ENCODE peak calls at places on chromosomes 3 and 15, in nine cellular contexts. D is fibroblast of lung, M is H9, B is colonic mucosa, R is spleen, E is sigmoid colon, V is lung, P is stomach, C is body of pancreas. W is an unnamed sample.

GRCh38 chr3:142935963-142936362 is 27.5 kb downstream of the PAQR9 start:
- DNase-seq in M (no peak), E (no peak), R (no peak), B (no peak), C (no peak), P (no peak), D (no peak), V (no peak), W (peak; percentile 35)

GRCh38 chr15:73688455-73688854 is 4.3 kb downstream of the CD276 start:
- DNase-seq in V (no peak), R (peak; percentile 28), C (no peak), M (peak; percentile 16), E (peak; percentile 52), B (no peak), P (no peak), D (peak; percentile 47), W (no peak)

GRCh38 chr15:31308185-31308639 is 18.4 kb upstream of the KLF13 start:
- DNase-seq in C (no peak), E (no peak), M (no peak), P (no peak), B (no peak), D (no peak), V (peak; percentile 25), R (no peak), W (peak; percentile 51)

GRCh38 chr3:193897288-193897687 is 238.7 kb upstream of the HES1 start:
- DNase-seq in D (no peak), M (no peak), C (no peak), V (no peak), B (no peak), E (no peak), R (no peak), P (no peak), W (no peak)

GRCh38 chr15:85709250-85709649 is 85.5 kb downstream of the KLHL25 start:
- DNase-seq in D (no peak), B (peak; percentile 30), P (no peak), M (no peak), R (no peak), E (no peak), C (no peak), V (no peak), W (no peak)

GRCh38 chr3:42946050-42946449 is 33.1 kb upstream of the GASK1A start:
- DNase-seq in P (no peak), D (no peak), R (no peak), M (no peak), V (no peak), C (no peak), E (no peak), B (no peak), W (no peak)

GRCh38 chr3:135966349-135966695 is 794 bp downstream of the PPP2R3A start:
- DNase-seq in M (no peak), B (no peak), E (no peak), D (no peak), V (no peak), R (peak; percentile 79), P (no peak), C (no peak), W (no peak)

GRCh38 chr15:71651750-71652186 is 158.6 kb upstream of the NR2E3 start:
- DNase-seq in M (peak; percentile 69), B (peak; percentile 37), D (peak; percentile 68), C (no peak), E (no peak), V (peak; percentile 41), R (no peak), P (peak; percentile 50), W (no peak)

GRCh38 chr15:96340611-96341464 is 10.3 kb downstream of the NR2F2 start:
- DNase-seq in E (peak; percentile 76), V (peak; percentile 35), C (no peak), R (no peak), D (peak; percentile 70), P (no peak), M (peak; percentile 82), B (peak; percentile 41), W (peak; percentile 61)

GRCh38 chr3:183185696-183186095 is 23.2 kb upstream of the LAMP3 start:
- DNase-seq in V (no peak), C (peak; percentile 42), R (no peak), M (no peak), P (no peak), B (no peak), E (no peak), D (peak; percentile 79), W (no peak)

GRCh38 chr3:64104691-64105101 is 81.4 kb upstream of the PSMD6 start:
- DNase-seq in D (peak; percentile 77), B (no peak), C (no peak), V (no peak), R (no peak), M (no peak), P (no peak), E (no peak), W (no peak)

GRCh38 chr3:33159234-33159633 is 45.4 kb downstream of the CRTAP start:
- DNase-seq in B (no peak), C (no peak), D (no peak), P (no peak), R (no peak), M (no peak), E (no peak), V (no peak), W (no peak)

GRCh38 chr3:133730993-133731392 is 15.2 kb upstream of the TF start:
- DNase-seq in D (no peak), R (no peak), M (no peak), V (no peak), P (no peak), C (peak; percentile 41), B (no peak), E (no peak), W (no peak)

GRCh38 chr3:149783576-149783975 is 8.8 kb downstream of the ANKUB1 start:
- DNase-seq in B (no peak), C (no peak), M (no peak), V (no peak), E (no peak), R (no peak), P (no peak), D (peak; percentile 91), W (no peak)

GRCh38 chr15:34039506-34040123 is 611 bp upstream of the AVEN start:
- DNase-seq in R (no peak), E (no peak), M (no peak), B (no peak), D (peak; percentile 49), V (no peak), C (no peak), P (no peak), W (peak; percentile 10)

GRCh38 chr3:180680097-180680430 is 775 bp upstream of the CCDC39 start:
- DNase-seq in V (peak; percentile 31), D (no peak), P (no peak), E (no peak), B (peak; percentile 20), R (no peak), C (peak; percentile 44), M (peak; percentile 64), W (no peak)

GRCh38 chr3:110900583-110900982 is 171.0 kb upstream of the NECTIN3 start:
- DNase-seq in V (no peak), B (no peak), E (no peak), M (no peak), P (no peak), C (no peak), R (no peak), D (peak; percentile 36), W (no peak)

GRCh38 chr3:102089904-102090492 is 240.7 kb downstream of the NFKBIZ start:
- DNase-seq in V (no peak), C (no peak), B (peak; percentile 50), M (no peak), P (no peak), D (peak; percentile 83), E (no peak), R (no peak), W (peak; percentile 51)

GRCh38 chr3:173529062-173529711 is 131.6 kb downstream of the NLGN1 start:
- DNase-seq in V (no peak), M (peak; percentile 69), D (peak; percentile 13), E (no peak), R (no peak), B (no peak), P (no peak), C (peak; percentile 26), W (peak; percentile 4)

GRCh38 chr3:176513604-176514003 is 683.7 kb downstream of the TBL1XR1 start:
- DNase-seq in C (no peak), E (no peak), M (no peak), D (no peak), R (no peak), V (no peak), B (no peak), P (no peak), W (peak; percentile 4)

GRCh38 chr3:176510097-176510496 is 687.2 kb downstream of the TBL1XR1 start:
- DNase-seq in E (no peak), R (no peak), B (no peak), M (no peak), C (no peak), V (no peak), P (no peak), D (no peak), W (no peak)

GRCh38 chr3:176512037-176512436 is 685.2 kb downstream of the TBL1XR1 start:
- DNase-seq in V (no peak), P (no peak), C (no peak), D (no peak), B (no peak), E (no peak), M (no peak), R (no peak), W (no peak)

GRCh38 chr3:176514297-176514696 is 683.0 kb downstream of the TBL1XR1 start:
- DNase-seq in M (peak; percentile 80), V (no peak), R (no peak), D (peak; percentile 34), B (no peak), C (no peak), E (no peak), P (no peak), W (peak; percentile 25)
- H3K9me3 ChIP-seq in M (peaks cover 23% of the 10 kb centered on the region), V (peaks cover 28% of the 10 kb centered on the region), R (peaks cover 66% of the 10 kb centered on the region), D (no peaks in the 10 kb centered on the region), B (no peaks in the 10 kb centered on the region), C (no peaks in the 10 kb centered on the region), E (peaks cover 2% of the 10 kb centered on the region), P (peaks cover 43% of the 10 kb centered on the region), W (peaks cover 58% of the 10 kb centered on the region)

GRCh38 chr3:61352300-61352699 is 101.0 kb upstream of the FHIT start:
- DNase-seq in E (no peak), V (no peak), B (no peak), D (no peak), M (no peak), R (no peak), C (no peak), P (no peak), W (no peak)
- H3K4me1 ChIP-seq in E (peaks cover 3% of the 10 kb centered on the region), V (no peaks in the 10 kb centered on the region), B (no peaks in the 10 kb centered on the region), D (no peaks in the 10 kb centered on the region), M (no peaks in the 10 kb centered on the region), R (no peaks in the 10 kb centered on the region), C (no peaks in the 10 kb centered on the region), P (peaks cover 5% of the 10 kb centered on the region), W (no peaks in the 10 kb centered on the region)

GRCh38 chr15:21267686-21268395 is 172.5 kb downstream of the POTEB3 start:
- DNase-seq in P (no peak), E (no peak), V (no peak), B (no peak), M (no peak), R (no peak), C (no peak), D (no peak), W (no peak)
- H3K9me3 ChIP-seq in P (no peaks in the 10 kb centered on the region), E (no peaks in the 10 kb centered on the region), V (no peaks in the 10 kb centered on the region), B (no peaks in the 10 kb centered on the region), M (peaks cover 91% of the 10 kb centered on the region), R (no peaks in the 10 kb centered on the region), C (no peaks in the 10 kb centered on the region), D (no peaks in the 10 kb centered on the region), W (peaks cover 4% of the 10 kb centered on the region)

DNA sequence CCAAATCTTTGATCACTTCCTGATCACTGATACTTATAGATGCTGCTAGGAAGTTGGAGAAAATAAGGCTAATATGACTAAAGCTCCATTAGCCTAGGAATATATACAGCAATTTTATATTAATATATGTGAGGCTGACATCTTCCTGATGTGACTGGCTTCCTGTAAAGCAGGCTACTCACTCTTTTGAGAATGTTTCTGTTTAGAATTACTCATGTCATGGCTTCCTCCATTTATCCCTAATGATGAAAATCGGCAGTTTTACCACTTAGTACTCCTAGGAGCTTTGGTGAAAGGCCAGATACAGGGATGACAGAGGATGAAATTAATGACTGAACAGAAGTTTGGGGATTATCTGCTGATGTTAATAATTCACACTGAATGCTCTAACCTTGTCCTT is 3.9 kb upstream of the MAP1A start:
- DNase-seq in B (no peak), R (no peak), D (no peak), V (no peak), M (no peak), E (no peak), C (no peak), P (no peak), W (no peak)
- H3K4me1 ChIP-seq in B (peaks cover 9% of the 10 kb centered on the region), R (peaks cover 4% of the 10 kb centered on the region), D (peaks cover 39% of the 10 kb centered on the region), V (peaks cover 5% of the 10 kb centered on the region), M (peaks cover 3% of the 10 kb centered on the region), E (peaks cover 49% of the 10 kb centered on the region), C (peaks cover 14% of the 10 kb centered on the region), P (peaks cover 59% of the 10 kb centered on the region), W (peaks cover 14% of the 10 kb centered on the region)

W was measured in mucosa of descending colon.